ENCODE peak calls at places on chromosomes 1 and 21, in seven cellular contexts. M is memory B cell; Q is amygdala; A is stimulated activated CD8-positive, alpha-beta memory T cell treated with anti-CD3 and anti-CD28 coated beads, Interleukin-7, amount 100 ng/mL, for 24 hours; E is activated T-cell treated with anti-CD3 and anti-CD28 coated beads for 1 hour; O is colonic mucosa; H is fibroblast of the aortic adventitia. C is an unnamed sample.

GRCh38 chr1:21124846-21125245 is 51.9 kb downstream of the EIF4G3 start:
- DNase-seq in M (no peak), H (peak), O (no peak), A (no peak), Q (no peak), E (no peak), C (no peak)

GRCh38 chr1:53413175-53414001 is 45.8 kb upstream of the DMRTB1 start:
- DNase-seq in Q (no peak), A (peak), M (no peak), H (peak), E (peak), O (no peak), C (peak)

GRCh38 chr1:246308533-246309075 is 198.5 kb downstream of the SMYD3 start:
- DNase-seq in Q (no peak), O (no peak), M (no peak), A (no peak), E (no peak), H (no peak), C (no peak)

GRCh38 chr1:41710980-41711379 is 207.7 kb downstream of the HIVEP3 start:
- DNase-seq in A (no peak), E (no peak), M (no peak), Q (no peak), H (no peak), O (no peak), C (no peak)

GRCh38 chr1:67710417-67710816 is 25.4 kb downstream of the GADD45A start:
- DNase-seq in Q (no peak), E (no peak), H (peak), A (no peak), O (no peak), M (no peak), C (no peak)

GRCh38 chr1:11793819-11794218 is 11.9 kb downstream of the MTHFR start:
- DNase-seq in A (no peak), H (no peak), O (no peak), M (no peak), Q (no peak), E (no peak), C (no peak)

GRCh38 chr21:42361286-42361685 is 5.0 kb downstream of the TFF1 start:
- DNase-seq in Q (no peak), A (no peak), O (no peak), M (no peak), H (no peak), E (no peak), C (no peak)

GRCh38 chr1:13585996-13586395 is 2.4 kb downstream of the PDPN start:
- DNase-seq in E (no peak), M (no peak), H (peak), A (no peak), Q (no peak), O (no peak), C (no peak)

GRCh38 chr1:19533626-19534025 is 48.3 kb upstream of the CAPZB start:
- DNase-seq in H (no peak), O (no peak), A (no peak), Q (no peak), M (no peak), E (no peak), C (no peak)

GRCh38 chr1:169483500-169483966 is 2.2 kb downstream of the SLC19A2 start:
- DNase-seq in E (no peak), H (peak), M (no peak), A (no peak), O (no peak), Q (no peak), C (no peak)

GRCh38 chr1:172955161-172955821 is 95.5 kb downstream of the TNFSF18 start:
- DNase-seq in H (no peak), Q (no peak), O (no peak), A (no peak), M (no peak), E (no peak), C (no peak)

GRCh38 chr1:21539933-21540332 is 30.7 kb downstream of the ALPL start:
- DNase-seq in M (no peak), O (no peak), H (no peak), A (no peak), E (no peak), Q (no peak), C (no peak)

GRCh38 chr1:8197493-8198282 is 120.2 kb upstream of the SLC45A1 start:
- DNase-seq in A (no peak), O (peak), Q (no peak), M (no peak), E (no peak), H (peak), C (no peak)

GRCh38 chr1:76607712-76608111 is 259.6 kb upstream of the ST6GALNAC5 start:
- DNase-seq in H (no peak), M (no peak), O (peak), A (no peak), E (no peak), Q (no peak), C (no peak)

GRCh38 chr21:43194303-43195130 is 25.7 kb downstream of the CRYAA start:
- DNase-seq in M (peak), O (peak), H (no peak), Q (no peak), A (no peak), E (no peak), C (peak)

GRCh38 chr1:183778568-183779433 is 26.1 kb upstream of the RGL1 start:
- DNase-seq in A (no peak), O (no peak), M (no peak), Q (no peak), E (no peak), H (no peak), C (no peak)

GRCh38 chr1:94641990-94642389 is 100.4 kb upstream of the F3 start:
- DNase-seq in A (no peak), H (no peak), O (no peak), Q (no peak), E (no peak), M (no peak), C (no peak)

GRCh38 chr1:179807691-179808485 is 64.8 kb downstream of the FAM163A start:
- DNase-seq in A (no peak), O (no peak), E (no peak), H (peak), M (no peak), Q (no peak), C (no peak)

GRCh38 chr1:150973258-150973825 is 1.3 kb downstream of the CERS2 start:
- DNase-seq in A (no peak), O (no peak), M (no peak), Q (no peak), H (no peak), E (no peak), C (no peak)

GRCh38 chr1:42730988-42731387 is 9.0 kb downstream of the CLDN19 start:
- DNase-seq in Q (no peak), E (peak), M (no peak), O (peak), H (peak), A (peak), C (peak)

GRCh38 chr1:63073530-63074306 is 248.6 kb upstream of the FOXD3 start:
- DNase-seq in E (no peak), A (no peak), M (no peak), Q (no peak), H (no peak), O (no peak), C (no peak)

GRCh38 chr1:110085666-110086065 is 15.2 kb upstream of the ALX3 start:
- DNase-seq in A (no peak), E (no peak), H (no peak), O (no peak), M (no peak), Q (no peak), C (no peak)

GRCh38 chr1:96980448-96980847 is 258.9 kb downstream of the PTBP2 start:
- DNase-seq in A (no peak), Q (no peak), E (no peak), M (no peak), O (no peak), H (no peak), C (no peak)

GRCh38 chr1:87685366-87686136 is 356.9 kb downstream of the LMO4 start:
- DNase-seq in M (no peak), E (no peak), Q (no peak), A (no peak), O (no peak), H (no peak), C (no peak)

GRCh38 chr1:24929091-24929875 is 793 bp downstream of the RUNX3 start:
- DNase-seq in H (no peak), E (peak), O (no peak), Q (no peak), A (no peak), M (peak), C (peak)

GRCh38 chr1:23101891-23102688 is 66.6 kb downstream of the LUZP1 start:
- DNase-seq in H (peak), Q (no peak), E (no peak), A (no peak), O (peak), M (no peak), C (no peak)

GRCh38 chr1:8589571-8589970 is 227.9 kb downstream of the RERE start:
- DNase-seq in A (no peak), H (no peak), O (no peak), Q (no peak), M (no peak), E (no peak), C (no peak)

GRCh38 chr1:184019066-184019465 is 18.5 kb downstream of the COLGALT2 start:
- DNase-seq in Q (no peak), H (no peak), E (no peak), M (no peak), O (no peak), A (no peak), C (no peak)

GRCh38 chr1:32464716-32465540 is at the start of gene ZBTB8B:
- DNase-seq in O (peak), A (peak), Q (peak), E (peak), H (peak), M (peak), C (peak)

GRCh38 chr1:196180847-196181593 is 427.2 kb downstream of the KCNT2 start:
- DNase-seq in M (no peak), H (peak), O (no peak), A (no peak), Q (no peak), E (no peak), C (no peak)

GRCh38 chr1:78070210-78070609 is 24.4 kb downstream of the GIPC2 start:
- DNase-seq in A (no peak), O (no peak), E (no peak), Q (no peak), H (no peak), M (no peak), C (no peak)

GRCh38 chr1:167297222-167298214 is 76.8 kb downstream of the POU2F1 start:
- DNase-seq in M (no peak), O (peak), H (peak), A (no peak), E (no peak), Q (no peak), C (no peak)

GRCh38 chr1:67997746-67998145 is 52.7 kb downstream of the DIRAS3 start:
- DNase-seq in M (no peak), Q (no peak), O (no peak), H (no peak), A (no peak), E (no peak), C (no peak)

C was measured in activated CD8-positive, alpha-beta memory T cell treated with anti-CD3 and anti-CD28 coated beads for 24 hours.